ENCODE peak calls at places on chromosomes 1 and 21, in six cellular contexts. V is lower lobe of right lung; T is AG10803; X is CD8-positive, alpha-beta T cell; P is psoas muscle; N is HepG2. O is an unnamed sample.

GRCh38 chr1:236154671-236155398 is 12.5 kb downstream of the GPR137B start:
- DNase-seq in P (no peak), X (no peak), N (no peak), V (no peak), T (no peak), O (no peak)

GRCh38 chr1:82330330-82330729 is 529.6 kb downstream of the ADGRL2 start:
- DNase-seq in P (no peak), V (no peak), T (no peak), X (no peak), N (no peak), O (no peak)

GRCh38 chr1:116289219-116289618 is 83.8 kb upstream of the ATP1A1 start:
- DNase-seq in V (no peak), T (peak), P (no peak), N (peak), X (no peak), O (peak)

GRCh38 chr1:34898220-34898820 is 31.1 kb downstream of the DLGAP3 start:
- DNase-seq in N (no peak), V (no peak), T (no peak), P (no peak), X (no peak), O (peak)

GRCh38 chr1:156480015-156480368 is 20.6 kb downstream of the MEF2D start:
- DNase-seq in V (no peak), T (no peak), N (no peak), X (no peak), P (no peak), O (no peak)

GRCh38 chr1:64505232-64505943 is 35.5 kb downstream of the CACHD1 start:
- DNase-seq in X (peak), N (no peak), P (peak), V (peak), T (no peak), O (peak)

GRCh38 chr1:22283596-22283995 is 140.7 kb upstream of the WNT4 start:
- DNase-seq in N (no peak), T (no peak), P (no peak), X (peak), V (no peak), O (no peak)

GRCh38 chr21:34881421-34881820 is 167.7 kb downstream of the RUNX1 start:
- DNase-seq in N (no peak), T (peak), V (no peak), P (no peak), X (no peak), O (peak)

GRCh38 chr1:207917086-207917485 is 6.2 kb upstream of the CD34 start:
- DNase-seq in N (no peak), X (no peak), T (no peak), V (no peak), P (peak), O (no peak)

GRCh38 chr1:116556289-116557006 is 14.4 kb downstream of the CD58 start:
- DNase-seq in V (peak), N (no peak), T (peak), X (peak), P (no peak), O (peak)

GRCh38 chr21:39422468-39423241 is 22.9 kb downstream of the LCA5L start:
- DNase-seq in X (no peak), P (no peak), N (no peak), T (no peak), V (no peak), O (no peak)

GRCh38 chr21:39952265-39952664 is 85.0 kb downstream of the PCP4 start:
- DNase-seq in T (no peak), N (no peak), P (no peak), X (no peak), V (no peak), O (no peak)

GRCh38 chr1:70509996-70510876 is 99.2 kb downstream of the CTH start:
- DNase-seq in P (no peak), X (no peak), N (peak), T (peak), V (no peak), O (peak)

GRCh38 chr1:60103186-60103585 is 29.6 kb upstream of the C1orf87 start:
- DNase-seq in N (no peak), T (no peak), V (no peak), X (no peak), P (no peak), O (no peak)

GRCh38 chr21:19523731-19524130 is 1120.1 kb upstream of the TMPRSS15 start:
- DNase-seq in P (no peak), N (no peak), T (no peak), X (no peak), V (no peak), O (no peak)

GRCh38 chr1:8456306-8456912 is 138.5 kb downstream of the SLC45A1 start:
- DNase-seq in T (peak), N (no peak), V (no peak), P (no peak), X (no peak), O (peak)

GRCh38 chr1:114122891-114123621 is 30.6 kb downstream of the SYT6 start:
- DNase-seq in P (no peak), T (peak), V (no peak), X (no peak), N (no peak), O (peak)

GRCh38 chr1:31183927-31184554 is 55.6 kb downstream of the NKAIN1 start:
- DNase-seq in V (no peak), P (no peak), N (peak), T (peak), X (peak), O (peak)
- TF ChIP-seq CTCF in V (peak), P (peak), N (peak), T (peak), X (peak), O (peak)

DNA sequence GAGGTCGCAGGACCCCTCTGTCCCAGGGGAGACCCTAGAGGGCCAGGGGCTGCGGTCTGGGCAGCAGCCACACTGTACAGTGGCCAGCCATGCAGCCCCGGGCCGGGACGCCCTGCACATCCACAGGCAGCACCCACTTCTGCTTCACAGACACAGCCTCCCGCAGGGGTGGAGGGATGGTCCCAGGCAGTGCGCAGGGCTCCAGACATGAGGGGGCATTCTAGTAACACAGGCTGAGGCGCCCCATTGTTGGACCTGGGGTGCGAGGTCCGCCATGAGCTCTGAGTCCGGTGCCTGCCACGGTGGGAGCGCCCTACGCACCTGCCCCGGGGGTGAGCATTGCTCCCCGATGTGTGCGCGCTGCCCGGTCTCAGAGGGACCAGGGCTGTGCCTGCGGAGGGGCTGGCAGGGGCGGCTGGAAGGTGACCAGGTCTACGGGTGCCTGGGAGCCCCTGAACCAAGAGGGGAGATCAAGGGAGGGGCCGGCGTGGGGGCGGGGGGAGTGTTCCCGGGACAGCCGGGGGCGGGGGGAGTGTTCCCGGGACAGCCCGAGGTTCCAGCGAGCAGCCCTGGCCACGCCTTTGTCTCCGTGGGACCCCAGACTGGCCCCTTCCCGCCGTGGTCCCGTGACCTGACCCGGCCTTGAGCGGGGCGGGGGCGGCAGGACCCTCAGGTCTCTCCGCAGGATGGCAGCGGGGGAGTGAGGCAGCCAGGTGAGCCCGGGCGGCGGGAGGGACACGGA is 4.5 kb downstream of the MMEL1 start:
- DNase-seq in X (no peak), P (no peak), N (no peak), T (no peak), V (peak), O (no peak)
- H3K4me3 ChIP-seq in X (no peak), P (no peak), N (no peak), T (no peak), V (no peak), O (no peak)

DNA sequence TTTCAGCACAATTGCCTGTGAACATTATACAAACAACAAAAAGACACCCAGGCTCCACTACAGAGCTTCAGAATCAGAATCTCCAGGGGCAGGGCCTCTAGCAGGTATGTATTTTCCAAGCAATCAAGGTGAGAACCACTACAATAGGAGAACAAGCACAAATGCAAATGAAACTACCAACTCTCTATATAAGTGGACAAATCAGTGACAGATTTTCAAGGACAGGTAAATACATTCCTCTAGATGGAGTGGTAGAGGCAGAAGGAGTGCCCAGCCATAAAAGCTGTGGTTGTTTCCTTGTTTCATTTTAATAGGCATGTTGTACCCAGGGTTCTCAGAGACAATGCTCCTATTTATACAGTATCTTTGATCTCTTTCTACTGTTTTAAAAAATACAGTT is 20.1 kb upstream of the CCDC17 start:
- DNase-seq in V (no peak), P (no peak), X (no peak), T (no peak), N (peak), O (no peak)
- TF ChIP-seq CTCF in V (no peak), P (no peak), X (no peak), T (no peak), N (peak), O (no peak)

DNA sequence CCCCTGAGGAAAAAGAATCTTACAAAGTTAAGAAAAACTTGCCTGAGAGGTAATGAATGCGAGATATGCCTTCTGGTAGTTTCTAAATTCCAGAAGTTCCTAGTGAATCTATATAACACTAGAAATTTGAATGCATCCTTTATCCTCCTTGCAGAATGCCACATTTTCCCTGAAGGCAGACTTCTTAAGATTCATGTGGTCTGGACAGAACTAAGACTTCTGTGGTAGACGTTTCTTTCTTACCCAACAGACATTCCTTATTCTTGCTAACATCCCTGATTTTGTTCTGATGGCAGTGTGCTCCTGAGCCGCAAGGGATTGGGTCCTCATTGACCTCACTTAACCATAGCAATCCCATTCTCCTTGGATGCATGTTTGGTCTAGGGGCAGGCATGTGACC is 121.3 kb upstream of the PAPPA2 start:
- DNase-seq in T (no peak), P (no peak), X (no peak), V (no peak), N (no peak), O (no peak)
- H3K4me3 ChIP-seq in T (no peak), P (no peak), X (no peak), V (no peak), N (no peak), O (no peak)

GRCh38 chr1:161943713-161944112 is 80.0 kb downstream of the OLFML2B start:
- DNase-seq in T (no peak), X (no peak), V (no peak), N (no peak), P (no peak), O (no peak)

GRCh38 chr1:161945306-161945705 is 78.4 kb downstream of the OLFML2B start:
- DNase-seq in N (no peak), X (no peak), T (no peak), V (no peak), P (no peak), O (no peak)

GRCh38 chr1:161949543-161949942 is 74.1 kb downstream of the OLFML2B start:
- DNase-seq in P (no peak), N (no peak), T (no peak), V (no peak), X (no peak), O (no peak)

GRCh38 chr1:161948435-161948834 is 75.2 kb downstream of the OLFML2B start:
- DNase-seq in N (no peak), V (no peak), T (no peak), X (no peak), P (no peak), O (no peak)

DNA sequence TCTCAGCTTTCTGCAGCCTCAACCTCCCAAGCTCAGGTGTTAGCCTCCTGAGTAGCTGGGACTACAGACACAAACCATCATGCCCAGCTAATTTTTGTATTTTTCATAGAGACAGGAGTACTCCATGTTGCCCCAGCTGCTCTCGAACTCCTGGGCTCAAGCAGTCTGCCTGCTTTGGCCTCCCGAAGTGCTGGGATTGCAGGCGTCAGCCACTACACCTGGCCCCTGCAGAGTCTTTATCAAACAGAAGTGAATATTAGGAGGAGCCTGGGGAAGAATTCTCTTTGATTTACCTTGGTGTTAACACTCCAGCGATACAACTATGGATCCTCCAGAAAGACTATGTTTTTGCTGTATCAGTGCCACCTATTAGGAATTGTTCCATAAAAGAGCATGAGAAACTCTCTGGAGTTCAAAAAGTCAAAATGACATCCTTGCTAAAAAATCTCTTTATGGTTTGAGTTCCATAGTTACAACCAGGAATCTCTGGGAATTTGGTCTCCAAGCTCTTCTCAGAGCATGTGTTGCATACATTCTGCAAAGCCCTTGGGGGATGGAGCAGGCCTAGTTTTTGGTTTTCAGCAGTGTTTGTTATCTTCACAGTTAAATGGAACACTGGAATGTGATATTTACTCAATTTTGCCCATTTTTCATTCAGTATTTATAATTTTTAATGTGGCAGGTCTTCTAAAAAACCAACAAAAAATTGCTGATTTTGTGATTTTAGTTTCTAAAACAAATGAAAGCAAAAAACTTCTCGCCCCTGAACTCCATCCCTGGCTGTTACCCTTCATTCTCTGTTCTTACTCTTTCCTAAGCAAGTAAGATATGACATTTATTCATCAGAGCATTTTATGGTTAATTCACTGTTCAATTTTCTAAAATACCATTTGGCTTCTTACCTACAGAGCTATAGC is 77.3 kb downstream of the OLFML2B start:
- DNase-seq in X (no peak), N (no peak), P (no peak), T (peak), V (no peak), O (peak)
- TF ChIP-seq CTCF in X (no peak), N (no peak), P (no peak), T (no peak), V (no peak), O (no peak)

GRCh38 chr21:18222346-18222745 is 22.3 kb upstream of the CHODL start:
- DNase-seq in V (no peak), N (no peak), T (no peak), X (no peak), P (no peak), O (no peak)

GRCh38 chr21:18228060-18228739 is 16.4 kb upstream of the CHODL start:
- DNase-seq in X (no peak), N (no peak), T (no peak), V (no peak), P (no peak), O (no peak)
- H3K4me3 ChIP-seq in X (no peak), N (no peak), T (no peak), V (no peak), P (no peak), O (no peak)

DNA sequence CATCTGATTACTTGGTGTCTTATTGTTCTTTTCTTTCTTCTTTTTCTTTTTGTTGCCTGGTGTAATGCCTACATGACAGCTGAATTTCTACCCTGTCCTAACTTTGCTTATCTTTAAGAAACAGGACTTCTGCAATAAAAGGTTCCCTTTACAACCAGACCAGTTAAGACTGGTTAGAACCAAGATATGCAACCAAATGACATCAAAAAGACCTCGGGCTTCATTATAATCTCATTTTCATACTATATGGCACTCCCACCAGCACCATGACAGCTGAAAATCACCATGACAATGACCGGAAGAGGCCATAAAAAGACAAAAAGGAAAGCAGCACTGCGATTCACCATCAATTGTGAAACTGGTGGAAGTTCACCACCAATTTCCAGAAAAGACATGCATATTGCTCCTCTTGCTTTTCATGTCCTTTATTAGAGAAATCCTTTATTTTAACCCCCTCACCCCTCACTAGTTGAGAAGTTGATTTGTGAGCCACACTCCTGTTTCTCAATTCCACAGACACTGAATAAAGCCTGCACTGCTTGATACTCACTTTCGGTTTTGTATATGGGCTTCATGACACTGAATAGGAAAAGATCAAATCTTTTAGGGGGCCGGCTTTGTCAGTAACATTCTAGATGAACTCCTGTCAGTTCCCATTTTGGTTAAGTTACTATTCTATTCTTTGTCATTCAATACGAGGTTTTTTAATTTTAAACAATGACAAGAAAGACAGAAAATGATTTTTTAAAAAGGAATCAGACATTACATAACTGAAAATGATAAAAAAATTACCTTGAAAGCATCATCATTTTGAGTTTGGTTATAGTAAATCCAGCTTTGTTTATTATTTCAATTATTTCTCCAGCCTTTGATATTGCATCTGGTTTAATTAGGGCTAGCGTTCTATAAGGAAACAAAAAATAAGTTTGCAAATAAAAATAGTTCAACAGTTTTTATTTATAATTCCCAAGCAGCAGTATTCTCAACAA is 58.1 kb downstream of the NME7 start:
- DNase-seq in N (no peak), X (no peak), P (no peak), T (no peak), V (no peak), O (no peak)
- TF ChIP-seq CTCF in N (no peak), X (no peak), P (no peak), T (no peak), V (no peak), O (no peak)

DNA sequence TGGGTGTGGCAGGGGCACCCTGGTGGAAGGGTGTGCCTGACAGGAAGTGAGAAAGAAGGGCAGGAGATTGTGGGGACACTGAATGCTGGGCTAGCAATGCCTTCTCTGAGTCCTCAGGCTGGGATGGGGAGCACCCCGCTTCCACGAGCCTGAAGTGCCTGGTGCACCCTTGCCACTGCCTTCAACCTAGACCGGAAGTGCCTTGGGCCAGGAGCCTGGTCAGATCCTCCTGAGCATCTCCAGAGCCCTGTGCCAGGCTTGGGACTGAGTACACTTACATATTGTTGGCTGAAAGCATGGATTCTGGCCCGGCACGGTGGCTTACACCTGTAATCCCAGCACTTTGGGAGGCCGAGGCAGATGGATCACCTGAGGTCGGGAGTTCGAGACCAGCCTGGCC is 205.8 kb upstream of the EDN2 start:
- DNase-seq in P (no peak), T (no peak), V (no peak), X (no peak), N (no peak), O (no peak)
- H3K4me3 ChIP-seq in P (no peak), T (no peak), V (no peak), X (no peak), N (no peak), O (no peak)

DNA sequence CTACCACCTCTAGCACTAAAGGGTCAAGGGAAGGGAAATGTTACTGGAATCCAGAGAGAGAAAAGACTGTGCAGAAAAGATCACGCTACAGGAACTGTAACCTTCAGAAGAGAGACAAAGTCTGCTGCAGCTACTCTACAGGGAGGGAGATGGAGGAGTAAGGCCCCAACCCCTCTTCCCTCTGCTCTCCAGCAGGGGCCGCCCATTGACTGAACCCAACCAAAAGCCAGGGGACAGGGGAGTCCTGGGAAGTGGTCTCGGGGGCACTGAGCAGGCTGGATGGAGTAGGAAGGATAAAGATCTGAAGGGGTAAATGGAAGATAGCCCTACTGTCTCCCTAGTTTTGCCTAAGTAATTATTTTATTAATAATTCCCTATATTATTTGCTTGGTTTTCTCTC is 72.8 kb upstream of the NR5A2 start:
- DNase-seq in X (no peak), P (no peak), N (peak), V (no peak), T (no peak), O (no peak)
- TF ChIP-seq CTCF in X (no peak), P (no peak), N (peak), V (peak), T (peak), O (peak)

GRCh38 chr21:32603131-32603530 is 9.0 kb downstream of the CFAP298 start:
- DNase-seq in P (no peak), V (no peak), N (no peak), T (no peak), X (no peak), O (no peak)
- H3K4me3 ChIP-seq in P (no peak), V (no peak), N (no peak), T (no peak), X (no peak), O (no peak)